ENCODE peak calls at places on chromosomes 12 and 14, in eight cellular contexts. R is DND-41, K is fibroblast of lung, I is cardiac muscle cell, W is ovary, C is Panc1, P is psoas muscle, A is Calu3. T is an unnamed sample.

GRCh38 chr12:110917467-110917866 is 2.9 kb downstream of the MYL2 start:
- DNase-seq in R (no peak), K (no peak), I (peak), W (no peak), C (no peak), P (no peak), A (peak), T (no peak)

GRCh38 chr12:52147367-52147972 is 44.3 kb downstream of the KRT80 start:
- DNase-seq in R (no peak), K (peak), I (no peak), W (peak), C (peak), P (peak), A (peak), T (no peak)

GRCh38 chr12:64058541-64059321 is 163.4 kb downstream of the KICS2 start:
- DNase-seq in R (no peak), K (no peak), I (no peak), W (no peak), C (no peak), P (no peak), A (no peak), T (no peak)

GRCh38 chr14:60311417-60311816 is 62.4 kb downstream of the PPM1A start:
- DNase-seq in R (no peak), K (peak), I (no peak), W (no peak), C (no peak), P (no peak), A (no peak), T (no peak)

GRCh38 chr14:90797919-90798318 is 18.3 kb downstream of the TTC7B start:
- DNase-seq in R (no peak), K (no peak), I (no peak), W (no peak), C (no peak), P (peak), A (no peak), T (no peak)

GRCh38 chr14:87896393-87897380 is 96.3 kb downstream of the GALC start:
- DNase-seq in R (no peak), K (peak), I (peak), W (no peak), C (peak), P (no peak), A (peak), T (no peak)

GRCh38 chr14:54169254-54169924 is 212.8 kb upstream of the BMP4 start:
- DNase-seq in R (peak), K (peak), I (no peak), W (no peak), C (no peak), P (no peak), A (peak), T (no peak)

GRCh38 chr14:92632546-92633273 is 115.7 kb downstream of the LGMN start:
- DNase-seq in R (no peak), K (no peak), I (no peak), W (no peak), C (no peak), P (no peak), A (no peak), T (no peak)

GRCh38 chr12:82817368-82817767 is 130.7 kb downstream of the TMTC2 start:
- DNase-seq in R (no peak), K (no peak), I (no peak), W (no peak), C (no peak), P (no peak), A (no peak), T (no peak)

GRCh38 chr12:275784-276183 is 13.1 kb upstream of the SLC6A13 start:
- DNase-seq in R (no peak), K (no peak), I (no peak), W (no peak), C (no peak), P (no peak), A (no peak), T (no peak)

GRCh38 chr14:79404874-79405273 is 806.4 kb downstream of the DIO2 start:
- DNase-seq in R (no peak), K (peak), I (no peak), W (no peak), C (no peak), P (no peak), A (no peak), T (no peak)

GRCh38 chr12:125244338-125244737 is 179.1 kb downstream of the AACS start:
- DNase-seq in R (no peak), K (no peak), I (no peak), W (no peak), C (no peak), P (no peak), A (no peak), T (no peak)

GRCh38 chr12:52243774-52244614 is 11.0 kb downstream of the KRT7 start:
- DNase-seq in R (no peak), K (peak), I (no peak), W (peak), C (peak), P (peak), A (peak), T (no peak)

GRCh38 chr12:40693503-40693863 is 1.2 kb downstream of the CNTN1 start:
- DNase-seq in R (no peak), K (no peak), I (peak), W (peak), C (no peak), P (peak), A (no peak), T (no peak)

GRCh38 chr12:55728185-55728931 is 451 bp downstream of the CD63 start:
- DNase-seq in R (peak), K (peak), I (peak), W (peak), C (no peak), P (peak), A (peak), T (peak)

GRCh38 chr14:53927171-53927570 is 29.5 kb downstream of the BMP4 start:
- DNase-seq in R (no peak), K (peak), I (no peak), W (no peak), C (no peak), P (no peak), A (no peak), T (no peak)

GRCh38 chr14:80055226-80055625 is 156.1 kb downstream of the DIO2 start:
- DNase-seq in R (no peak), K (no peak), I (no peak), W (no peak), C (no peak), P (no peak), A (no peak), T (no peak)

GRCh38 chr12:132601171-132601883 is 9.1 kb downstream of the LRCOL1 start:
- DNase-seq in R (no peak), K (no peak), I (no peak), W (peak), C (no peak), P (peak), A (no peak), T (no peak)

GRCh38 chr12:129075451-129076208 is 222.4 kb downstream of the GLT1D1 start:
- DNase-seq in R (no peak), K (no peak), I (no peak), W (no peak), C (no peak), P (no peak), A (no peak), T (no peak)

GRCh38 chr12:120453977-120454376 is 7.7 kb downstream of the GATC start:
- DNase-seq in R (peak), K (peak), I (peak), W (no peak), C (no peak), P (no peak), A (peak), T (no peak)

GRCh38 chr12:132948146-132949066 is 7.7 kb downstream of the ZNF605 start:
- DNase-seq in R (no peak), K (no peak), I (no peak), W (no peak), C (no peak), P (no peak), A (no peak), T (no peak)

GRCh38 chr12:99528478-99528877 is 119.1 kb upstream of the GARIN6 start:
- DNase-seq in R (no peak), K (no peak), I (no peak), W (no peak), C (no peak), P (no peak), A (no peak), T (no peak)

GRCh38 chr12:59808317-59808910 is 212.6 kb downstream of the SLC16A7 start:
- DNase-seq in R (no peak), K (peak), I (peak), W (no peak), C (peak), P (no peak), A (no peak), T (no peak)

GRCh38 chr14:69711065-69711464 is 55.9 kb upstream of the SRSF5 start:
- DNase-seq in R (no peak), K (peak), I (peak), W (peak), C (no peak), P (peak), A (no peak), T (no peak)

GRCh38 chr12:116856729-116857128 is 24.5 kb downstream of the HRK start:
- DNase-seq in R (no peak), K (no peak), I (no peak), W (no peak), C (no peak), P (no peak), A (no peak), T (no peak)

GRCh38 chr12:104985206-104985605 is 910 bp upstream of the NOPCHAP1 start:
- DNase-seq in R (no peak), K (no peak), I (no peak), W (no peak), C (no peak), P (no peak), A (peak), T (no peak)

GRCh38 chr12:101648195-101648594 is 49.2 kb upstream of the CHPT1 start:
- DNase-seq in R (no peak), K (no peak), I (no peak), W (no peak), C (no peak), P (no peak), A (no peak), T (no peak)

GRCh38 chr14:94322648-94323570 is at the start of gene SERPINA6:
- DNase-seq in R (no peak), K (peak), I (no peak), W (no peak), C (no peak), P (no peak), A (peak), T (no peak)

GRCh38 chr12:92503977-92504966 is 198.5 kb upstream of the PLEKHG7 start:
- DNase-seq in R (no peak), K (no peak), I (no peak), W (peak), C (no peak), P (peak), A (peak), T (no peak)

GRCh38 chr14:101960225-101960624 is 4.1 kb upstream of the DYNC1H1 start:
- DNase-seq in R (peak), K (no peak), I (peak), W (no peak), C (no peak), P (no peak), A (no peak), T (no peak)
- TF ChIP-seq CTCF in R (peak), K (peak), I (peak), W (no peak), C (peak), P (no peak), A (no peak), T (peak)

GRCh38 chr12:11553871-11554533 is 95.5 kb upstream of the ETV6 start:
- DNase-seq in R (peak), K (peak), I (peak), W (no peak), C (peak), P (no peak), A (peak), T (no peak)
- TF ChIP-seq CTCF in R (peak), K (peak), I (peak), W (peak), C (peak), P (peak), A (peak), T (peak)

GRCh38 chr14:61561144-61561543 is 134.2 kb upstream of the HIF1A start:
- DNase-seq in R (no peak), K (peak), I (no peak), W (no peak), C (no peak), P (no peak), A (no peak), T (no peak)
- TF ChIP-seq CTCF in R (peak), K (peak), I (peak), W (no peak), C (peak), P (no peak), A (no peak), T (no peak)

GRCh38 chr14:56795284-56795622 is 15.0 kb downstream of the OTX2 start:
- DNase-seq in R (no peak), K (no peak), I (no peak), W (no peak), C (no peak), P (no peak), A (no peak), T (no peak)

GRCh38 chr14:56794557-56795283 is 15.6 kb downstream of the OTX2 start:
- DNase-seq in R (no peak), K (no peak), I (peak), W (no peak), C (no peak), P (no peak), A (no peak), T (no peak)

GRCh38 chr14:56796259-56796658 is 14.0 kb downstream of the OTX2 start:
- DNase-seq in R (no peak), K (no peak), I (no peak), W (no peak), C (no peak), P (no peak), A (no peak), T (no peak)

GRCh38 chr14:56797003-56797568 is 13.2 kb downstream of the OTX2 start:
- DNase-seq in R (no peak), K (no peak), I (no peak), W (no peak), C (no peak), P (no peak), A (no peak), T (no peak)

GRCh38 chr14:56794088-56794556 is 16.2 kb downstream of the OTX2 start:
- DNase-seq in R (no peak), K (no peak), I (no peak), W (no peak), C (no peak), P (no peak), A (no peak), T (no peak)
- TF ChIP-seq CTCF in R (no peak), K (no peak), I (no peak), W (no peak), C (no peak), P (no peak), A (no peak), T (no peak)

GRCh38 chr12:69783365-69783764 is 41.7 kb upstream of the MYRFL start:
- DNase-seq in R (no peak), K (no peak), I (no peak), W (no peak), C (no peak), P (no peak), A (no peak), T (no peak)

DNA sequence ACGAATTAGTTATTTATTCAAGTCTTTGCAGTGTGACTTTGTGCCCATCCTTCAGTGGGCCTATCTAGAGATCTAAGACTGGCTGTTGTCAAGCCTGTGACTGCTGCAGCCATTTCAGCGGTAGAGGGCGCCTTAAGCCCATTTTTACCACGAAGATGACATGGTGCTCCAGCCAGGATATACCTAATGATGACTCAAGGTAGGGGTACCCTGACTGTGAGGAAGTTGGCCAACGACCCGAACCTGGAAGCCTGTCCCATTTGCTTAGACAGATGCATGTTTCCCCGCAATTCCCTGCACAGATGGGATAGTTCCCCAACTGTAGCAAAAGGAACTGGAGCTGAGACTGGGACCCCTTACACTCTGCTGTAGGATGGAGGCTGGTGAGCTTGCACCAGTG is 41.3 kb downstream of the RAB3IP start:
- DNase-seq in R (no peak), K (peak), I (no peak), W (no peak), C (no peak), P (no peak), A (peak), T (no peak)
- TF ChIP-seq CTCF in R (no peak), K (peak), I (peak), W (no peak), C (peak), P (no peak), A (peak), T (peak)